ENCODE peak calls at places on chromosomes 12 and 14, in four cellular contexts. One of them, this sample, is unnamed.

GRCh38 chr12:9758119-9758518 is 2.6 kb downstream of the CD69 start:
- DNase-seq in AG04449: no peak
- DNase-seq in GM06990: no peak
- DNase-seq in HCT116: no peak
- DNase-seq in this sample: no peak

GRCh38 chr12:110403975-110404675 is 617 bp upstream of the ANAPC7 start:
- DNase-seq in AG04449: no peak
- DNase-seq in GM06990: peak; percentile 75
- DNase-seq in HCT116: peak; percentile 45
- DNase-seq in this sample: peak; percentile 9

GRCh38 chr12:56998981-56999380 is 7.4 kb downstream of the ZBTB39 start:
- DNase-seq in AG04449: no peak
- DNase-seq in GM06990: peak; percentile 36
- DNase-seq in HCT116: no peak
- DNase-seq in this sample: no peak

GRCh38 chr12:25040593-25040992 is 91.7 kb upstream of the BCAT1 start:
- DNase-seq in AG04449: no peak
- DNase-seq in GM06990: no peak
- DNase-seq in HCT116: no peak
- DNase-seq in this sample: no peak

GRCh38 chr14:77123381-77124344 is 17.9 kb downstream of the ZDHHC22 start:
- DNase-seq in AG04449: no peak
- DNase-seq in GM06990: no peak
- DNase-seq in HCT116: peak; percentile 70
- DNase-seq in this sample: no peak

GRCh38 chr12:82069931-82070514 is 288.2 kb downstream of the CCDC59 start:
- DNase-seq in AG04449: no peak
- DNase-seq in GM06990: no peak
- DNase-seq in HCT116: no peak
- DNase-seq in this sample: no peak

GRCh38 chr12:5037795-5038357 is 5.8 kb upstream of the KCNA5 start:
- DNase-seq in AG04449: no peak
- DNase-seq in GM06990: no peak
- DNase-seq in HCT116: no peak
- DNase-seq in this sample: no peak

GRCh38 chr12:80778005-80778541 is 61.4 kb downstream of the MYF5 start:
- DNase-seq in AG04449: peak; percentile 77
- DNase-seq in GM06990: peak; percentile 89
- DNase-seq in HCT116: peak; percentile 53
- DNase-seq in this sample: peak; percentile 95

GRCh38 chr12:49838973-49839633 is 3.8 kb downstream of the BCDIN3D start:
- DNase-seq in AG04449: no peak
- DNase-seq in GM06990: no peak
- DNase-seq in HCT116: peak; percentile 22
- DNase-seq in this sample: no peak

GRCh38 chr14:104556256-104557021 is 23.1 kb upstream of the C14orf180 start:
- DNase-seq in AG04449: no peak
- DNase-seq in GM06990: no peak
- DNase-seq in HCT116: no peak
- DNase-seq in this sample: no peak

GRCh38 chr12:107612508-107612907 is 73.1 kb upstream of the PWP1 start:
- DNase-seq in AG04449: no peak
- DNase-seq in GM06990: no peak
- DNase-seq in HCT116: no peak
- DNase-seq in this sample: no peak

GRCh38 chr12:111404362-111405148 is 1.2 kb upstream of the SH2B3 start:
- DNase-seq in AG04449: no peak
- DNase-seq in GM06990: no peak
- DNase-seq in HCT116: no peak
- DNase-seq in this sample: no peak

GRCh38 chr12:67533159-67533558 is 115.4 kb upstream of the DYRK2 start:
- DNase-seq in AG04449: no peak
- DNase-seq in GM06990: no peak
- DNase-seq in HCT116: no peak
- DNase-seq in this sample: no peak

GRCh38 chr12:30013051-30013450 is 229.3 kb upstream of the TMTC1 start:
- DNase-seq in AG04449: no peak
- DNase-seq in GM06990: no peak
- DNase-seq in HCT116: no peak
- DNase-seq in this sample: no peak

GRCh38 chr12:58919271-58920101 is 818 bp downstream of the LRIG3 start:
- DNase-seq in AG04449: no peak
- DNase-seq in GM06990: peak; percentile 15
- DNase-seq in HCT116: no peak
- DNase-seq in this sample: no peak

GRCh38 chr12:13099066-13099909 is 4.2 kb downstream of the GSG1 start:
- DNase-seq in AG04449: no peak
- DNase-seq in GM06990: no peak
- DNase-seq in HCT116: no peak
- DNase-seq in this sample: no peak

GRCh38 chr12:69936214-69936731 is 111.2 kb downstream of the MYRFL start:
- DNase-seq in AG04449: no peak
- DNase-seq in GM06990: no peak
- DNase-seq in HCT116: no peak
- DNase-seq in this sample: no peak

GRCh38 chr12:6280672-6281071 is 29.8 kb upstream of the PLEKHG6 start:
- DNase-seq in AG04449: no peak
- DNase-seq in GM06990: no peak
- DNase-seq in HCT116: no peak
- DNase-seq in this sample: no peak

GRCh38 chr12:54657048-54657696 is 9.0 kb upstream of the DCD start:
- DNase-seq in AG04449: no peak
- DNase-seq in GM06990: no peak
- DNase-seq in HCT116: no peak
- DNase-seq in this sample: no peak

GRCh38 chr12:113002676-113003075 is 24.4 kb downstream of the OAS2 start:
- DNase-seq in AG04449: no peak
- DNase-seq in GM06990: no peak
- DNase-seq in HCT116: no peak
- DNase-seq in this sample: no peak

GRCh38 chr14:75134644-75135043 is 7.8 kb upstream of the NEK9 start:
- DNase-seq in AG04449: no peak
- DNase-seq in GM06990: no peak
- DNase-seq in HCT116: no peak
- DNase-seq in this sample: no peak

GRCh38 chr14:99818503-99819036 is 25.4 kb downstream of the EML1 start:
- DNase-seq in AG04449: no peak
- DNase-seq in GM06990: no peak
- DNase-seq in HCT116: no peak
- DNase-seq in this sample: no peak

GRCh38 chr14:21039059-21039422 is 3.1 kb upstream of the RNASE7 start:
- DNase-seq in AG04449: no peak
- DNase-seq in GM06990: no peak
- DNase-seq in HCT116: no peak
- DNase-seq in this sample: peak; percentile 54

GRCh38 chr12:94940771-94941170 is 62.7 kb downstream of the NDUFA12 start:
- DNase-seq in AG04449: no peak
- DNase-seq in GM06990: no peak
- DNase-seq in HCT116: no peak
- DNase-seq in this sample: no peak

GRCh38 chr12:75289678-75290200 is 40.4 kb downstream of the CAPS2 start:
- DNase-seq in AG04449: no peak
- DNase-seq in GM06990: no peak
- DNase-seq in HCT116: peak; percentile 3
- DNase-seq in this sample: peak; percentile 1

GRCh38 chr12:97276198-97276580 is 186.4 kb upstream of the RMST start:
- DNase-seq in AG04449: no peak
- DNase-seq in GM06990: no peak
- DNase-seq in HCT116: no peak
- DNase-seq in this sample: no peak

GRCh38 chr14:41374092-41374491 is 232.6 kb upstream of the LRFN5 start:
- DNase-seq in AG04449: no peak
- DNase-seq in GM06990: no peak
- DNase-seq in HCT116: no peak
- DNase-seq in this sample: no peak

GRCh38 chr14:58280954-58281787 is 17.2 kb upstream of the ARID4A start:
- DNase-seq in AG04449: peak; percentile 80
- DNase-seq in GM06990: peak; percentile 18
- DNase-seq in HCT116: no peak
- DNase-seq in this sample: peak; percentile 73

GRCh38 chr14:69879175-69880047 is at the start of gene SMOC1:
- DNase-seq in AG04449: no peak
- DNase-seq in GM06990: peak; percentile 57
- DNase-seq in HCT116: no peak
- DNase-seq in this sample: no peak

DNA sequence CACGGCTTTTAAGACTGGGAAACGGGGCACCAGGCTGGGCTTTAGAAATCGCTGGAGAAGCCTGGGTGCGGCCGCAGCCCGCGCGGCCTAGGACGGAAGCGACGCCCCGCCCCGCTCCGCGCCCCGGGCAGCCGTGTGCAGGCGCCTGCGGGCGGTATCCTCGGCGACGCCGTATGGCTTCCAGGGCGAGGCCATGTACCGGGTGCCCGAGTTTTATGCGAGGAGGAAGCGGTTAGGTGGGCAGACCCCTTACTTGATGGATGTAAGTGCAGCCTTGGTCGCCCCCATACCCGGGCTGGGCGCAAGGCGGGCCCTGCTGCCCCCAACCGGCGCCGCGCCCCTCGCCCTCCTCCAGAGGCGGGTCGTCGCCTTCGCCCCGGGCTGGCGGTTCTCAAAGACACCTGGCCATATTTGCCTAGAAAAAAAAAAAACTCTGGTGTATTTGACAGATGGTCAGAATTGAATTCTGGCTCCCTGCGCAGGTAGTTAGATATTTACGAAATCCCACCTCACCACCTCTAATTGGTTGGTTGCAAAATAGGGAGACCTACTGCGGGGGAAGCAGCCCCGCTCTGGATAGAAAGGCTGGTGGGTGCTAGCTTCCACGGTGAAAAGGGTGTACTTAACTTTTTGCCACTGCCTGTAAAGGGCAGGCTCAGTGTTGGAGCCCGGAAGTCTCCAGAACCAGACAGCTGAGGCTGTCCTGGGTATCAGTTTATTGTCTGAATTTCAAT is at the start of gene PPP1R36:
- DNase-seq in AG04449: no peak
- DNase-seq in GM06990: peak; percentile 25
- DNase-seq in HCT116: no peak
- DNase-seq in this sample: no peak
- H3K4me3 ChIP-seq in AG04449: peak within 1 kb of the TSS; percentile 29
- H3K4me3 ChIP-seq in GM06990: peak within 1 kb of the TSS; percentile 31
- H3K4me3 ChIP-seq in HCT116: no peak within 1 kb of the TSS
- H3K4me3 ChIP-seq in this sample: peak within 1 kb of the TSS; percentile 34

GRCh38 chr14:49971156-49972141 is 78.6 kb downstream of the ARF6 start:
- DNase-seq in AG04449: no peak
- DNase-seq in GM06990: peak; percentile 63
- DNase-seq in HCT116: no peak
- DNase-seq in this sample: no peak

GRCh38 chr14:49970474-49971147 is 77.7 kb downstream of the ARF6 start:
- DNase-seq in AG04449: no peak
- DNase-seq in GM06990: no peak
- DNase-seq in HCT116: no peak
- DNase-seq in this sample: peak; percentile 36

GRCh38 chr14:49975286-49975685 is 82.4 kb downstream of the ARF6 start:
- DNase-seq in AG04449: no peak
- DNase-seq in GM06990: no peak
- DNase-seq in HCT116: peak; percentile 93
- DNase-seq in this sample: peak; percentile 75

GRCh38 chr14:49972199-49972671 is 79.4 kb downstream of the ARF6 start:
- DNase-seq in AG04449: no peak
- DNase-seq in GM06990: no peak
- DNase-seq in HCT116: no peak
- DNase-seq in this sample: peak; percentile 26

GRCh38 chr14:49972840-49973239 is 80.0 kb downstream of the ARF6 start:
- DNase-seq in AG04449: no peak
- DNase-seq in GM06990: no peak
- DNase-seq in HCT116: peak; percentile 71
- DNase-seq in this sample: peak; percentile 72
- H3K4me3 ChIP-seq in AG04449: no peak overlapping the region
- H3K4me3 ChIP-seq in GM06990: peak overlapping the region; percentile 25
- H3K4me3 ChIP-seq in HCT116: peak overlapping the region; percentile 31
- H3K4me3 ChIP-seq in this sample: no peak overlapping the region

DNA sequence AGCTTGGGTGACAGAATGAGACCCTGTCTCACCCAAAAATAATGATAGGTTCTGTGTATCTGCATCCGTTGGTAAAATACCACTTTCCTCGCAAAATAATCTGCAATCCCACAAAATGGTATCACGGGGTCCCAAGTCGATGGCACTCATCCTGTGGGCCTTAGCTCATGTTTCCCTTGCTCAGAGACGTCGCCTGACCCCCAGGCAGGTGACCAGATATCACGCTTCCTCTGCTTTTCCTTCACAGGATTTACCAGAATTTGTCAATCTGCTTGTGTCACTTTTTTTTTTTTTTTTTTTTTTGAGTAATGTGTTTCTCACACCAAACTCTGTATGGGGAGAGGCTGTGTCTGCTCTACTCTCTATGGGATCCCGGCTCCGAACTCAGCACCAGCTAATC is 162.6 kb downstream of the PRKCH start:
- DNase-seq in AG04449: no peak
- DNase-seq in GM06990: no peak
- DNase-seq in HCT116: no peak
- DNase-seq in this sample: no peak
- H3K4me3 ChIP-seq in AG04449: no peak overlapping the region
- H3K4me3 ChIP-seq in GM06990: no peak overlapping the region
- H3K4me3 ChIP-seq in HCT116: no peak overlapping the region
- H3K4me3 ChIP-seq in this sample: no peak overlapping the region

DNA sequence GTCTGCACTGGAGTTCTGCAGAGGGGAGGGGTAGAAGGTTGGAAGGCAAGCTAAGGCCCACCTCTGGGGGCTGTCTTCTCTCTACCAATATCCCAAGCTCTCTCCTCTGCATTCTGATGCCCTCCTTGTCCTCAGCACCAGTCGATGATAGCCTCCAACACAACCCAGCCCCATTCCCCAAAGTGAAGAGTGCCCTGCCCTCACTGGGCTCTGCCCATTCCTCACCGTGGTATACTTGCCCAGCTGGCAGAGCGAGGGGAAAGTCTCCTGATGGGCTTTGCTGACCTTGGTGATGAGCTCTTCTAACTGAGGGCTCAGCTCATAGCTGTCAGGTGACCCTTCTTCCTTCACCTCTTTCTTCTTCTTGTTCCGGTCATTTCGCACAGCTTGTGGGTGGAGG is 7.2 kb upstream of the ITGB7 start:
- DNase-seq in AG04449: no peak
- DNase-seq in GM06990: no peak
- DNase-seq in HCT116: no peak
- DNase-seq in this sample: no peak
- H3K4me3 ChIP-seq in AG04449: no peak overlapping the region
- H3K4me3 ChIP-seq in GM06990: no peak overlapping the region
- H3K4me3 ChIP-seq in HCT116: no peak overlapping the region
- H3K4me3 ChIP-seq in this sample: no peak overlapping the region

DNA sequence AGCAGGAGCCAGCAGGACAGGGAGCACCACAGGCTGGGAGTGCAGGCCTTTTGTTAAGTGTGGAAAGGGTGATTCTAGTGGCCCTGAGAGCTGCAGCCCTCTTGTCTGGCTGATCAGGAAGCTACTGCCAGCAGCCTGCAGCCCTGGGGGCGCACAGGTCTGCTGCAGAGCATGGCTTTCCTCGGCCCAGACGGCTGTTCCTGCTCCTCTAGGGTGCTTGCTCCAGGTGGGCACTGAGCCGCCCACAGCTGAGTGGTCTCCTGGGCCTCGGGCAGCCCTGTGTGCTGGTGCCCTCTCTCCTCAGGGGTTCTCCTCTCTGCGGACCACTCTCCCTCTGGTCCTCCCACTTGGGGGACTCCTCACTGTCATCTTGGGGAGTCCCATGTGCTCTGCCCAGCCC is 18.9 kb downstream of the CCDC88C start:
- DNase-seq in AG04449: no peak
- DNase-seq in GM06990: no peak
- DNase-seq in HCT116: no peak
- DNase-seq in this sample: no peak
- H3K4me3 ChIP-seq in AG04449: no peak overlapping the region
- H3K4me3 ChIP-seq in GM06990: no peak overlapping the region
- H3K4me3 ChIP-seq in HCT116: no peak overlapping the region
- H3K4me3 ChIP-seq in this sample: no peak overlapping the region

This sample was measured in skeletal muscle cell.